ENCODE peak calls at places on chromosome 3, in seven cellular contexts. A, B, H, R, O, Q and K are unnamed samples.

GRCh38 chr3:46955801-46956259 is 20.7 kb downstream of the CCDC12 start:
- DNase-seq in H (no peak), Q (no peak), A (no peak), O (no peak), R (no peak), B (no peak), K (no peak)

GRCh38 chr3:65539620-65540019 is 499.1 kb downstream of the MAGI1 start:
- DNase-seq in B (no peak), O (no peak), Q (no peak), A (peak; percentile 76), R (no peak), H (peak; percentile 90), K (no peak)

GRCh38 chr3:195790891-195791290 is 20.8 kb downstream of the MUC4 start:
- DNase-seq in B (no peak), H (no peak), A (no peak), Q (no peak), O (no peak), R (no peak), K (no peak)

GRCh38 chr3:169344465-169344864 is 319.0 kb downstream of the MECOM start:
- DNase-seq in A (no peak), B (no peak), H (no peak), O (no peak), Q (peak; percentile 16), R (peak; percentile 71), K (no peak)

GRCh38 chr3:171407746-171408145 is 52.5 kb downstream of the TNIK start:
- DNase-seq in O (no peak), H (no peak), B (no peak), A (no peak), R (peak; percentile 86), Q (peak; percentile 65), K (no peak)

GRCh38 chr3:36992806-36993325 is at the start of gene EPM2AIP1:
- DNase-seq in Q (no peak), B (no peak), A (no peak), O (peak; percentile 96), H (peak; percentile 100), R (no peak), K (no peak)

GRCh38 chr3:170410428-170411029 is 8.1 kb upstream of the CLDN11 start:
- DNase-seq in A (no peak), H (peak; percentile 39), Q (peak; percentile 42), R (no peak), O (no peak), B (no peak), K (peak; percentile 28)

GRCh38 chr3:30602946-30603345 is 3.5 kb upstream of the TGFBR2 start:
- DNase-seq in O (no peak), H (no peak), Q (no peak), R (no peak), A (no peak), B (no peak), K (peak; percentile 83)

GRCh38 chr3:129625071-129625874 is 18.8 kb upstream of the PLXND1 start:
- DNase-seq in O (peak; percentile 63), H (peak; percentile 65), B (no peak), A (peak; percentile 61), Q (no peak), R (no peak), K (peak; percentile 22)

GRCh38 chr3:67619966-67620365 is 34.4 kb downstream of the SUCLG2 start:
- DNase-seq in H (no peak), A (no peak), R (no peak), Q (no peak), O (no peak), B (no peak), K (no peak)

GRCh38 chr3:194136519-194137313 is 768 bp downstream of the HES1 start:
- DNase-seq in B (peak; percentile 13), A (peak; percentile 63), O (peak; percentile 79), R (no peak), Q (peak; percentile 81), H (peak; percentile 74), K (peak; percentile 67)

GRCh38 chr3:4409415-4409814 is 57.7 kb downstream of the SUMF1 start:
- DNase-seq in O (no peak), R (no peak), B (no peak), Q (no peak), A (no peak), H (no peak), K (no peak)

GRCh38 chr3:13867727-13868126 is 12.1 kb downstream of the WNT7A start:
- DNase-seq in H (no peak), O (no peak), A (no peak), Q (no peak), R (no peak), B (no peak), K (no peak)

GRCh38 chr3:122233109-122233952 is 49.9 kb downstream of the CASR start:
- DNase-seq in O (no peak), A (no peak), R (no peak), Q (no peak), B (no peak), H (no peak), K (peak; percentile 84)

GRCh38 chr3:155869664-155870063 is 786 bp upstream of the GMPS start:
- DNase-seq in H (peak; percentile 38), B (no peak), A (no peak), Q (no peak), O (no peak), R (no peak), K (no peak)

GRCh38 chr3:43081796-43082195 is 24.1 kb downstream of the POMGNT2 start:
- DNase-seq in Q (no peak), O (no peak), H (no peak), R (no peak), B (no peak), A (no peak), K (no peak)

GRCh38 chr3:154888386-154888785 is 191.7 kb upstream of the MME start:
- DNase-seq in Q (no peak), O (no peak), R (no peak), B (no peak), A (no peak), H (no peak), K (no peak)

GRCh38 chr3:43619593-43619992 is 2.2 kb downstream of the ANO10 start:
- DNase-seq in H (no peak), R (no peak), B (no peak), O (no peak), A (no peak), Q (no peak), K (no peak)

GRCh38 chr3:129618186-129618820 is 11.8 kb upstream of the PLXND1 start:
- DNase-seq in H (no peak), O (peak; percentile 62), Q (no peak), B (no peak), R (no peak), A (no peak), K (peak; percentile 51)

GRCh38 chr3:64319391-64319790 is 94.1 kb upstream of the PRICKLE2 start:
- DNase-seq in Q (no peak), R (no peak), B (no peak), O (no peak), H (peak; percentile 80), A (peak; percentile 76), K (no peak)